ENCODE peak calls at places on chromosomes 4 and X, in four cellular contexts. G is stimulated activated CD4-positive, alpha-beta T cell treated with anti-CD3 and anti-CD28 coated beads, Interleukin-2, amount 100 ng/mL, for 48 hours; N is GM03348; V is GM10248. D is an unnamed sample.

GRCh38 chr4:150240011-150240410 is 161.8 kb downstream of the DCLK2 start:
- DNase-seq in N (no peak), G (no peak), V (no peak), D (no peak)

GRCh38 chr4:69095301-69095731 is 958 bp upstream of the UGT2B7 start:
- DNase-seq in V (no peak), N (no peak), G (no peak), D (peak)

GRCh38 chrX:122941801-122942200 is 242.3 kb upstream of the GRIA3 start:
- DNase-seq in N (no peak), G (no peak), V (no peak), D (no peak)

GRCh38 chr4:168221298-168221697 is 97.3 kb downstream of the DDX60 start:
- DNase-seq in N (peak), G (no peak), V (no peak), D (peak)

GRCh38 chr4:89562715-89563114 is 255.1 kb upstream of the GPRIN3 start:
- DNase-seq in G (no peak), N (no peak), V (no peak), D (no peak)

GRCh38 chr4:54643172-54643571 is 14.6 kb upstream of the KIT start:
- DNase-seq in G (no peak), N (no peak), V (no peak), D (no peak)

GRCh38 chr4:168584321-168584771 is 87.5 kb downstream of the PALLD start:
- DNase-seq in V (no peak), G (no peak), N (peak), D (no peak)

GRCh38 chrX:71372388-71372787 is 6.2 kb downstream of the TAF1 start:
- DNase-seq in N (no peak), V (no peak), G (no peak), D (no peak)

GRCh38 chr4:62709618-62710252 is 1509.6 kb downstream of the ADGRL3 start:
- DNase-seq in N (no peak), G (no peak), V (peak), D (peak)

GRCh38 chrX:123833387-123833786 is 26.5 kb upstream of the XIAP start:
- DNase-seq in V (peak), N (peak), G (peak), D (no peak)

GRCh38 chr4:56286763-56287162 is 100.5 kb downstream of the AASDH start:
- DNase-seq in N (no peak), V (no peak), G (no peak), D (no peak)

GRCh38 chrX:73668779-73669178 is 105.8 kb downstream of the CHIC1 start:
- DNase-seq in G (no peak), N (no peak), V (no peak), D (no peak)

GRCh38 chr4:84916233-84916632 is 50.3 kb downstream of the WDFY3 start:
- DNase-seq in G (no peak), N (no peak), V (no peak), D (no peak)

D was measured in astrocyte of the cerebellum.